ENCODE peak calls at places on chromosomes 12 and 14, in six cellular contexts. Z is IMR-90, N is neuronal stem cell, H is H1, P is mesenchymal stem cell, D is trophoblast cell. B is an unnamed sample.

GRCh38 chr14:93269341-93270068 is 62.4 kb downstream of the UBR7 start:
- DNase-seq in N (no peak), Z (peak), D (no peak), H (no peak), P (peak), B (no peak)

GRCh38 chr14:100879782-100880181 is 23.7 kb downstream of the RTL1 start:
- DNase-seq in N (no peak), H (no peak), D (no peak), Z (no peak), P (no peak), B (no peak)

GRCh38 chr14:99955826-99956455 is 109.3 kb upstream of the EVL start:
- DNase-seq in N (no peak), H (no peak), P (no peak), Z (no peak), D (no peak), B (no peak)

GRCh38 chr14:62179367-62180018 is 417.3 kb downstream of the SNAPC1 start:
- DNase-seq in Z (peak), H (peak), D (peak), N (peak), P (peak), B (peak)

GRCh38 chr14:24833385-24833784 is 199.4 kb upstream of the GZMB start:
- DNase-seq in P (no peak), Z (no peak), N (no peak), H (no peak), D (no peak), B (no peak)

GRCh38 chr12:38984388-38984787 is 79.0 kb upstream of the CPNE8 start:
- DNase-seq in H (no peak), P (no peak), N (no peak), Z (no peak), D (no peak), B (no peak)

GRCh38 chr12:124938066-124938465 is 23.6 kb upstream of the UBC start:
- DNase-seq in H (no peak), D (no peak), P (no peak), N (no peak), Z (no peak), B (no peak)

GRCh38 chr12:64400041-64400440 is 4.2 kb upstream of the XPOT start:
- DNase-seq in H (no peak), Z (peak), D (no peak), N (no peak), P (no peak), B (peak)

GRCh38 chr12:116551151-116551550 is 8.0 kb upstream of the MAP1LC3B2 start:
- DNase-seq in Z (no peak), D (no peak), P (no peak), N (no peak), H (no peak), B (no peak)

GRCh38 chr12:66132408-66132807 is 1.9 kb upstream of the LLPH start:
- DNase-seq in N (no peak), Z (peak), P (peak), H (no peak), D (no peak), B (peak)

GRCh38 chr12:462936-463705 is 3.4 kb downstream of the B4GALNT3 start:
- DNase-seq in N (no peak), D (no peak), Z (no peak), P (no peak), H (no peak), B (no peak)

GRCh38 chr14:94036328-94037167 is 10.4 kb downstream of the OTUB2 start:
- DNase-seq in Z (peak), N (peak), H (peak), P (peak), D (peak), B (peak)

GRCh38 chr14:89640141-89640540 is 223.1 kb upstream of the FOXN3 start:
- DNase-seq in P (no peak), Z (peak), N (no peak), H (no peak), D (peak), B (no peak)

GRCh38 chr12:63882844-63883243 is 38.3 kb downstream of the SRGAP1 start:
- DNase-seq in H (no peak), D (no peak), P (no peak), N (peak), Z (peak), B (peak)

GRCh38 chr14:100294963-100295330 is 11.3 kb downstream of the SLC25A29 start:
- DNase-seq in Z (no peak), P (no peak), D (no peak), N (no peak), H (no peak), B (no peak)

GRCh38 chr12:107027304-107028053 is 40.5 kb upstream of the MTERF2 start:
- DNase-seq in H (no peak), Z (peak), D (peak), P (peak), N (no peak), B (no peak)

GRCh38 chr12:30515351-30515750 is 180.3 kb downstream of the IPO8 start:
- DNase-seq in H (no peak), D (no peak), P (peak), Z (no peak), N (peak), B (no peak)

GRCh38 chr12:42135264-42135814 is 9.3 kb downstream of the GXYLT1 start:
- DNase-seq in N (no peak), D (no peak), H (no peak), P (peak), Z (peak), B (no peak)

GRCh38 chr12:109773384-109774011 is 59.7 kb downstream of the TRPV4 start:
- DNase-seq in D (no peak), P (no peak), H (no peak), N (no peak), Z (no peak), B (peak)

GRCh38 chr12:79174656-79175055 is 310.1 kb downstream of the SYT1 start:
- DNase-seq in P (peak), N (no peak), H (no peak), Z (peak), D (no peak), B (no peak)

GRCh38 chr14:58772061-58772604 is 134.4 kb downstream of the DACT1 start:
- DNase-seq in D (no peak), Z (no peak), P (no peak), N (no peak), H (no peak), B (no peak)

GRCh38 chr14:51356381-51356780 is 116.3 kb downstream of the TMX1 start:
- DNase-seq in H (no peak), N (no peak), Z (no peak), P (no peak), D (no peak), B (no peak)

GRCh38 chr12:39605501-39605900 is 14.1 kb downstream of the ABCD2 start:
- DNase-seq in N (no peak), P (peak), Z (no peak), H (no peak), D (no peak), B (no peak)

GRCh38 chr12:76264617-76265016 is 83.6 kb downstream of the BBS10 start:
- DNase-seq in Z (peak), H (no peak), D (no peak), P (peak), N (no peak), B (no peak)

GRCh38 chr12:132986885-132987225 is 688 bp downstream of the ZNF26 start:
- DNase-seq in Z (peak), H (no peak), N (no peak), D (peak), P (no peak), B (no peak)

GRCh38 chr12:131177599-131177998 is 223.9 kb downstream of the ADGRD1 start:
- DNase-seq in P (no peak), H (peak), D (no peak), Z (no peak), N (no peak), B (no peak)

DNA sequence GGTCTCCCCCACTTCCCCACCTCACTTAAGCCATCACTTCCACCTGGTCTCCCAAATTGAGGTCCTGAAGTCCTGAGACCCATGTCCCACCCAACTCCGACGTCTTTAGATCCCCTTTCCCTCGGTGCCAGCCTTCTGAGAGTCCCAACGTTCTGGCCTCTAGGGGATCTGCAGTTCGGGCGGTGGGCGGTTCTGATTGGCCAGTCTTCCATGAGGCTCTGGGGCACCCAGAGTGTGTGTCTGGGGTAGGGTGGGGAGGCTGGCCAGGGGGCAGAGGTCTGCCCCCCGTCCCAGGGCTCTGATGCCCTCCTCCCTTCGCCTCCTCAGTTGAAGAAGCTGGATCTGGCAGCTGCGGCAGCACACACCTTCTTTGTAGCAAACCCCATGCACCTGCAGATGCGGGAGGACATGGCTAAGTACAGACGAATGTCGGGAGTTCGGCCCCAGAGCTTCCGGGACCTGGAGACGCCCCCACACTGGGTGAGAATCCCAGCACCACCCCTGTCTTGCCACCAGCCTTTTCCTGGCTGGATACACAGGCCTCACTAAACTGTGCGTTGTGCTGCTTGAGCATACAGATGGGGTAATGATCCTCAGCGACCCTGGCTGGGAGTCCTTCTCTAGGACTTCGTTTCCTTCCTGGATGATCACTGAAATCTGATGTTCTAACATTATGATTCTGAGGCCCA is 1.5 kb downstream of the P3H3 start:
- DNase-seq in N (no peak), P (peak), D (no peak), H (peak), Z (peak), B (peak)
- H2AFZ ChIP-seq in N (peak), P (no peak), D (peak), H (no peak), Z (peak), B (no peak)

GRCh38 chr12:53676715-53677611 is 1.1 kb upstream of the ATP5MC2 start:
- DNase-seq in P (peak), N (peak), D (no peak), Z (peak), H (peak), B (peak)
- H4K8ac ChIP-seq in P (peak), N (no peak), D (peak), Z (peak), H (peak), B (no peak)

GRCh38 chr12:105272814-105273416 is 36.9 kb upstream of the APPL2 start:
- DNase-seq in Z (no peak), H (no peak), N (no peak), D (no peak), P (no peak), B (no peak)

GRCh38 chr12:105271364-105271763 is 35.4 kb upstream of the APPL2 start:
- DNase-seq in N (no peak), H (no peak), D (no peak), P (no peak), Z (no peak), B (no peak)

GRCh38 chr12:105274571-105274970 is 38.6 kb upstream of the APPL2 start:
- DNase-seq in D (no peak), N (no peak), Z (no peak), H (no peak), P (no peak), B (no peak)

GRCh38 chr12:105272152-105272551 is 36.2 kb upstream of the APPL2 start:
- DNase-seq in Z (no peak), P (no peak), N (no peak), D (no peak), H (no peak), B (no peak)

DNA sequence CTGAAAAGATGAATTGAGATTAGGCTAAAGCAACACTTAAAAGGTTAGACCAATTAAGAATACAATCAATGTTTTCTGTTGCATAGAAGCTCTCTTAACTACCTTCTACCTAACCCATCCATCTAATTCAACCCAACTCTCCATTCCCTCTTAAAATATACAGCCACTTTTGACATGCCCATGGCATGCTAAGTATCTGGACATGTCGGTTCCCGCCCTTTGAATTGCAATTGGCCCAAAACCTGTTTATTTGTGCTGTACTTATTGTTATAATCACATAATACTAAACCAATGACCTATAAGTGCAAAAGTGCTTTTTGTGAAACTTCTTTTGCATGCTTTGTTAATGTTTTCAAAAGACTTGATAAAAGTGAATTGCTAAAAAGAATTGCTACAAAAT is 37.6 kb upstream of the APPL2 start:
- DNase-seq in N (no peak), P (no peak), H (no peak), Z (no peak), D (no peak), B (no peak)
- H3K27ac ChIP-seq in N (no peak), P (no peak), H (no peak), Z (no peak), D (no peak), B (no peak)

GRCh38 chr12:56723889-56724659 is 1.0 kb downstream of the NACA start:
- DNase-seq in D (peak), Z (peak), H (no peak), P (peak), N (no peak), B (no peak)
- H2AFZ ChIP-seq in D (no peak), Z (peak), H (no peak), P (no peak), N (no peak), B (no peak)

GRCh38 chr14:39175445-39176262 is 600 bp downstream of the PNN start:
- DNase-seq in P (no peak), N (no peak), H (no peak), Z (peak), D (peak), B (peak)
- H4K8ac ChIP-seq in P (peak), N (no peak), H (peak), Z (peak), D (peak), B (no peak)

DNA sequence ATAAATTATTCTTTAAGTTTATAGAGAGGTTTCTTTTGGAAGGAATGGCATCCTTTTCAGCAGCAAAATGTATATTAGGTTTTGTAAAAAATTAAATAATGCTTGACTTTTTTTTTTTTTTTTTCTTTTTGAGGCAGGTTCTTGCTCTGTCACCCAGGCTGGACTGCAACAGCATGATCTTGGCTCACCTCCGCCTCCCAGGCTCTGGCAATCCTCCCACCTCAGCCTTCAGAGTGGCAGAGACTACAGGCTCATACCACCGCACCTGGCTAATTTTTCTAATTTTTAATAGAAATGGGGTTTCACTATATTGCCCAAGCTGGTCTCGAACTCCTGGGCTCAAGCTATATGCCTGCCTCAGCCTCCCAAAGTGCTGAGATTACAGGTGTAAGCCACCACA is 89.0 kb downstream of the FLRT2 start:
- DNase-seq in Z (no peak), N (no peak), H (no peak), P (no peak), D (no peak), B (no peak)
- H3K27ac ChIP-seq in Z (no peak), N (no peak), H (no peak), P (no peak), D (no peak), B (no peak)

GRCh38 chr14:104974665-104975390 is 3.3 kb downstream of the AHNAK2 start:
- DNase-seq in N (no peak), D (no peak), Z (no peak), P (no peak), H (no peak), B (no peak)

GRCh38 chr14:104972301-104973211 is 5.6 kb downstream of the AHNAK2 start:
- DNase-seq in N (no peak), D (peak), H (no peak), P (peak), Z (no peak), B (no peak)

GRCh38 chr14:104973215-104974145 is 4.7 kb downstream of the AHNAK2 start:
- DNase-seq in Z (peak), D (peak), N (no peak), P (peak), H (no peak), B (peak)

GRCh38 chr14:104975481-104976197 is 2.5 kb downstream of the AHNAK2 start:
- DNase-seq in N (no peak), H (no peak), D (no peak), Z (no peak), P (no peak), B (peak)

DNA sequence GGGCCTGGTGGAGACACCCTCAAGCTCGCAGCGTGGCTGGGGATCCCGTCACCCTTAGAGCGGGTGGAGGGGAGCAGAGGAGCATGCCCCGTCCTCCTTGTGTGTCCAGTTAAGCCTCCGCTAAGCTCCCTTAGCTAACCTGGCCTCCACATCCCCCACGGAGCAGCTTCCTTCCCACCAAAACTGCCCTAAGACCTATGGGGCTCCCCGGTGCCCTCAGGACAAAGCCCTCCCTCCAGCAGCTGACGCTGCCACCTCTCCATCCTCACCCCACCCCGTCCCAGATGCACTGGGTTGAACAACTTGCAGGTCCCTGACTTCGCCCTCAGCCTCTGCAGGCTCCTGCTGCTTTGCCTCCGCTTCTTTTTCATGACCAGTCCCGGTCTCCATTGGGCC is 4.0 kb downstream of the AHNAK2 start:
- DNase-seq in P (no peak), D (no peak), H (no peak), N (no peak), Z (no peak), B (no peak)
- H2AFZ ChIP-seq in P (no peak), D (no peak), H (no peak), N (no peak), Z (peak), B (no peak)